ENCODE peak calls at places on chromosome 2, in four cellular contexts. R, E, H and M are unnamed samples.

GRCh38 chr2:48006094-48006493 is 99.8 kb upstream of the FBXO11 start:
- DNase-seq in R (peak; percentile 32), E (no peak), H (no peak), M (no peak)

GRCh38 chr2:191382801-191383200 is 137.6 kb downstream of the MYO1B start:
- DNase-seq in H (peak; percentile 87), R (no peak), E (no peak), M (no peak)

GRCh38 chr2:235614900-235615712 is 121.3 kb downstream of the AGAP1 start:
- DNase-seq in R (no peak), H (peak; percentile 53), E (no peak), M (no peak)

GRCh38 chr2:111185496-111186022 is 64.8 kb downstream of the BCL2L11 start:
- DNase-seq in E (no peak), R (no peak), H (no peak), M (no peak)

GRCh38 chr2:100990166-100990565 is 11.9 kb upstream of the RPL31 start:
- DNase-seq in R (no peak), E (no peak), H (no peak), M (no peak)

GRCh38 chr2:23497536-23497935 is 112.6 kb downstream of the KLHL29 start:
- DNase-seq in E (no peak), R (no peak), H (no peak), M (no peak)

GRCh38 chr2:1744151-1744445 is 217 bp downstream of the PXDN start:
- DNase-seq in E (no peak), H (no peak), R (no peak), M (no peak)

GRCh38 chr2:10322973-10323372 is 20.3 kb downstream of the HPCAL1 start:
- DNase-seq in R (no peak), H (no peak), E (no peak), M (no peak)

GRCh38 chr2:7309567-7309966 is 392.4 kb downstream of the RNF144A start:
- DNase-seq in E (no peak), H (no peak), R (no peak), M (no peak)

GRCh38 chr2:195252018-195252417 is 405.0 kb upstream of the SLC39A10 start:
- DNase-seq in E (no peak), R (no peak), H (no peak), M (no peak)

GRCh38 chr2:212777020-212777491 is 238.5 kb upstream of the ERBB4 start:
- DNase-seq in R (no peak), H (peak; percentile 6), E (peak; percentile 17), M (peak; percentile 8)

GRCh38 chr2:17873021-17873420 is 5.4 kb upstream of the KCNS3 start:
- DNase-seq in E (no peak), H (no peak), R (no peak), M (no peak)

GRCh38 chr2:168208652-168209051 is 38.7 kb downstream of the STK39 start:
- DNase-seq in R (peak; percentile 21), H (no peak), E (no peak), M (no peak)

GRCh38 chr2:238573065-238573778 is 146.5 kb downstream of the ASB1 start:
- DNase-seq in E (no peak), H (peak; percentile 34), R (peak; percentile 62), M (peak; percentile 60)

GRCh38 chr2:236867441-236868260 is 218.0 kb upstream of the COPS8 start:
- DNase-seq in R (no peak), E (no peak), H (no peak), M (no peak)

GRCh38 chr2:236872971-236873370 is 212.7 kb upstream of the COPS8 start:
- DNase-seq in H (no peak), R (no peak), E (no peak), M (no peak)

GRCh38 chr2:236872015-236872414 is 213.7 kb upstream of the COPS8 start:
- DNase-seq in E (no peak), H (no peak), R (no peak), M (no peak)

GRCh38 chr2:236871500-236872001 is 214.1 kb upstream of the COPS8 start:
- DNase-seq in E (no peak), R (no peak), H (peak; percentile 5), M (no peak)

DNA sequence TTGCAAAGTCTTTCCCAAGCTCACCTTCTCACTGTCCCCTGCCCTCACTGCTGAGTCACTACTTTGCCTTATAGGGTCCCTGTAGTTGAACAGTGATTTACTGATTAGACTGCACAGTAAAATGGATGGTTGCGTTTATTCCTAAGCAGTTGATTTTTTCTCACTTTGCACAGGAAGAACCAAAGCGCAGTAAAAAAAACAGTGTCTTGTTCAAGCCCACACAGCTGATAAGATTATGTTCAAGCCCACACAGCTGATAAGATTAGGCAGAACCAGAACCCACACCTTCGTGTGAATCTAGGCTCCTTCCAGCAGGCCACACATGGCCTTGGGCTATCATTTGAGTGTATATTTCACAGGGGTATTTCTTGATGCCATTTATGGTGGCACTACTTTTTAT is 215.3 kb upstream of the COPS8 start:
- DNase-seq in H (no peak), E (no peak), R (no peak), M (no peak)
- TF ChIP-seq SP1 in H (no peak), E (no peak), R (no peak), M (no peak)

GRCh38 chr2:148664229-148664628 is 19.7 kb downstream of the EPC2 start:
- DNase-seq in R (no peak), H (no peak), E (no peak), M (no peak)

GRCh38 chr2:148660999-148661398 is 16.4 kb downstream of the EPC2 start:
- DNase-seq in H (no peak), E (no peak), R (no peak), M (no peak)

GRCh38 chr2:148654414-148654813 is 9.9 kb downstream of the EPC2 start:
- DNase-seq in H (no peak), R (no peak), E (no peak), M (no peak)

GRCh38 chr2:148656516-148656915 is 12.0 kb downstream of the EPC2 start:
- DNase-seq in E (no peak), R (no peak), H (no peak), M (no peak)

DNA sequence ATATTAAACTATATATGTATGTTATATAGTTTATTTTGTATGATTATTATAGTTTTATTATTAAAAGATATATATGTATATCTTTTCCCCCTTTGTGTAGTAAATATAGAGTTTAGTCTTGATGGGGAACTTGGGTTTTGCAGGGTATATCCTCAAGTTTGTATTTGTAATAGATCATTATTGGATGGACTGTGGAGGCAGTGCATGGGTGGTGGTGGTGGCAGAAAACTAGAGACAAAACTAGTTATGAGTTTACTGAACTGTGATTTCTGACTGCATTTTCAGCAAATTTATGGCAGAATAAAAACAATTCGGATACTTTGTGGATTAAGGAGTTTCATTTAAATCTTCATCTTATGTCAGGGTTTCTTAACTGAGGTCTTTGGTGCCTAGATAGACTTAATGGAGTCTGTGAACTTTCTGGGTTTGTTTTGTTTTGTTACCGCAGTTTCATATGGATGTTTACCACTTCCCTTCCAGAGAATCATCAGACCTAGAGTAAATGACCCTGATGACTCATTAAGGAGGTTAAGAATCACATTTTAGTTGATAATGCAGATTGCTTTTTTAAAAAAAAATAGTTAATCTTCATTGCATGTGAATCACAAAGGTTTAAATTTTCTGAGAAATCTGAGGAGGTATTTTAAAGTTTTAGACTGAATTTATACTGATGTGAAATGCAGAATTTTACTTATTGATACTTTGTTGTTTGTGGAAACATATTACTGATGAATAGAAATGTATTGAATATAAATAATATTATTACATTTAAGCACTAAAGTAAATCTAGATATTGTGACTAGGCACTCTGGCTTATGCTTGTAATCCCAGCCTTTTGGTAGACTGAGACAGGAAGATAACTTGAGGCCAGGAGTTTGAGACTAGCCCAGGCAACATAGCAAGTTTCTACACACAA is 14.5 kb downstream of the EPC2 start:
- DNase-seq in R (no peak), H (no peak), E (peak; percentile 56), M (no peak)
- TF ChIP-seq TARDBP in R (no peak), H (no peak), E (no peak), M (no peak)

GRCh38 chr2:176923205-176923604 is 289.4 kb upstream of the HNRNPA3 start:
- DNase-seq in H (no peak), R (no peak), E (no peak), M (no peak)

GRCh38 chr2:176926453-176926852 is 286.1 kb upstream of the HNRNPA3 start:
- DNase-seq in E (no peak), H (no peak), R (no peak), M (no peak)

DNA sequence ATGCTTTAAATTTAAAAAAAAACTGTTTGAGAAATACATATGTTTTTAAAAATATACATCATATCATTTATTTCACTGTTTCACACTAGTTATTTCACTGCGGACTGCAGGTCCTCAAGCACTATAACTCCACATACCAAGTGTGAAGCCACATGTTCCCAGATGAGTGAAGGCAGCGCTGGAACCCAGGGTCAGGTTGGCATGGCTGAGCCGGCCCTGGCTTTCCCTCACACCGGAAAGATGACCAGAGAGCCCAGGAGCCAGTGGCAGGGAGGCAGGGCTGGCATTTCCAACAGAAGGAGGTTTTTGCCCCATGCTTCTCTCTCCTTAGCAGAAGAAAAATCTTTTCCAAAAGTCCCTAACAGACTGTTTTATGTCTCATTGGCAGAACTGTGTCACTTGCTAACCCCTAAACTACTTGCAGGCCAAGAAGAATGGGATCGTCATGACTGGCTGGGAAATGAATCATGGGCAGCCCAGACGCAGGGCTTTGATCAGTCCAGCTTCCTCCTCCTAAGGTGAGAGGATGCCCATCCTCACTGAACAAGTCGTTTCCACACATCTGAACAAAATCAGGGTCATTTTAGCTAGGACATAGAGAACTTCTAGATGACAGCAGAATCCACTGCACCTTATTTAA is 287.6 kb upstream of the HNRNPA3 start:
- DNase-seq in E (no peak), H (no peak), R (no peak), M (no peak)
- TF ChIP-seq SP1 in E (no peak), H (no peak), R (no peak), M (no peak)

GRCh38 chr2:222693837-222694236 is 22.4 kb downstream of the MOGAT1 start:
- DNase-seq in H (peak; percentile 63), R (no peak), E (no peak), M (peak; percentile 24)

GRCh38 chr2:222686086-222686750 is 14.8 kb downstream of the MOGAT1 start:
- DNase-seq in H (no peak), R (no peak), E (no peak), M (no peak)

GRCh38 chr2:222689322-222689721 is 17.9 kb downstream of the MOGAT1 start:
- DNase-seq in E (no peak), R (no peak), H (no peak), M (no peak)

GRCh38 chr2:222688912-222689311 is 17.5 kb downstream of the MOGAT1 start:
- DNase-seq in R (no peak), H (no peak), E (no peak), M (no peak)

GRCh38 chr2:222690564-222691200 is 19.2 kb downstream of the MOGAT1 start:
- DNase-seq in R (peak; percentile 86), E (no peak), H (peak; percentile 81), M (peak; percentile 87)
- TF ChIP-seq TARDBP in R (no peak), E (no peak), H (peak; percentile 40), M (no peak)

GRCh38 chr2:217331577-217332139 is 471.8 kb upstream of the TNP1 start:
- DNase-seq in R (no peak), E (no peak), H (peak; percentile 99), M (no peak)
- TF ChIP-seq SP1 in R (no peak), E (no peak), H (no peak), M (no peak)